ENCODE peak calls at places on chromosomes 11 and 22, in five cellular contexts. One of them, this sample, is unnamed.

GRCh38 chr11:118306556-118306955 is 2.0 kb downstream of the CD3E start:
- DNase-seq in neuronal stem cell: no peak
- DNase-seq in H1: no peak
- DNase-seq in IMR-90: no peak
- DNase-seq in H9: no peak
- DNase-seq in this sample: no peak

GRCh38 chr11:10844816-10845215 is 13.0 kb downstream of the ZBED5 start:
- DNase-seq in IMR-90: no peak
- DNase-seq in H9: no peak
- DNase-seq in H1: no peak
- DNase-seq in neuronal stem cell: no peak
- DNase-seq in this sample: no peak

GRCh38 chr11:27020736-27021135 is 19.9 kb upstream of the BBOX1 start:
- DNase-seq in H9: no peak
- DNase-seq in H1: no peak
- DNase-seq in IMR-90: no peak
- DNase-seq in neuronal stem cell: no peak
- DNase-seq in this sample: no peak

GRCh38 chr22:23055448-23056179 is 14.7 kb upstream of the GNAZ start:
- DNase-seq in IMR-90: no peak
- DNase-seq in neuronal stem cell: no peak
- DNase-seq in H9: peak
- DNase-seq in H1: peak
- DNase-seq in this sample: no peak

GRCh38 chr11:86710936-86711335 is 38.5 kb upstream of the ME3 start:
- DNase-seq in H9: no peak
- DNase-seq in IMR-90: no peak
- DNase-seq in H1: no peak
- DNase-seq in neuronal stem cell: no peak
- DNase-seq in this sample: no peak

GRCh38 chr11:133937468-133937867 is 19.3 kb downstream of the IGSF9B start:
- DNase-seq in neuronal stem cell: no peak
- DNase-seq in H9: no peak
- DNase-seq in IMR-90: no peak
- DNase-seq in H1: no peak
- DNase-seq in this sample: no peak

GRCh38 chr22:21764038-21764804 is 28.6 kb upstream of the YPEL1 start:
- DNase-seq in H1: no peak
- DNase-seq in IMR-90: no peak
- DNase-seq in H9: no peak
- DNase-seq in neuronal stem cell: no peak
- DNase-seq in this sample: no peak

GRCh38 chr11:125287467-125288232 is 123.1 kb downstream of the PKNOX2 start:
- DNase-seq in IMR-90: peak
- DNase-seq in H1: no peak
- DNase-seq in H9: no peak
- DNase-seq in neuronal stem cell: no peak
- DNase-seq in this sample: no peak

GRCh38 chr11:69229521-69229920 is 64.4 kb upstream of the MYEOV start:
- DNase-seq in H1: no peak
- DNase-seq in neuronal stem cell: no peak
- DNase-seq in H9: no peak
- DNase-seq in IMR-90: no peak
- DNase-seq in this sample: no peak

GRCh38 chr11:86577663-86578636 is 94.5 kb downstream of the ME3 start:
- DNase-seq in neuronal stem cell: no peak
- DNase-seq in H9: no peak
- DNase-seq in IMR-90: peak
- DNase-seq in H1: no peak
- DNase-seq in this sample: no peak

GRCh38 chr11:102760355-102761035 is 19.9 kb downstream of the MMP10 start:
- DNase-seq in H1: no peak
- DNase-seq in neuronal stem cell: no peak
- DNase-seq in H9: no peak
- DNase-seq in IMR-90: peak
- DNase-seq in this sample: peak

GRCh38 chr11:44608654-44609027 is 43.2 kb downstream of the CD82 start:
- DNase-seq in H1: no peak
- DNase-seq in IMR-90: no peak
- DNase-seq in H9: no peak
- DNase-seq in neuronal stem cell: no peak
- DNase-seq in this sample: no peak

GRCh38 chr11:26243426-26243825 is 88.5 kb upstream of the ANO3 start:
- DNase-seq in IMR-90: peak
- DNase-seq in H9: no peak
- DNase-seq in H1: no peak
- DNase-seq in neuronal stem cell: no peak
- DNase-seq in this sample: peak

GRCh38 chr11:2525166-2525861 is 80.5 kb downstream of the KCNQ1 start:
- DNase-seq in IMR-90: no peak
- DNase-seq in H9: peak
- DNase-seq in neuronal stem cell: no peak
- DNase-seq in H1: no peak
- DNase-seq in this sample: no peak

GRCh38 chr11:43486141-43486540 is 127.4 kb downstream of the TTC17 start:
- DNase-seq in H9: no peak
- DNase-seq in neuronal stem cell: no peak
- DNase-seq in IMR-90: peak
- DNase-seq in H1: no peak
- DNase-seq in this sample: no peak

GRCh38 chr11:11415786-11416390 is 62.8 kb upstream of the CSNK2A3 start:
- DNase-seq in H1: no peak
- DNase-seq in neuronal stem cell: no peak
- DNase-seq in IMR-90: no peak
- DNase-seq in H9: no peak
- DNase-seq in this sample: no peak

GRCh38 chr11:59845399-59845798 is at the start of gene CBLIF:
- DNase-seq in H1: no peak
- DNase-seq in IMR-90: no peak
- DNase-seq in H9: no peak
- DNase-seq in neuronal stem cell: no peak
- DNase-seq in this sample: no peak

GRCh38 chr11:76653674-76654309 is 16.8 kb downstream of the LRRC32 start:
- DNase-seq in IMR-90: peak
- DNase-seq in H1: no peak
- DNase-seq in H9: peak
- DNase-seq in neuronal stem cell: no peak
- DNase-seq in this sample: no peak

GRCh38 chr22:40200795-40201194 is 23.1 kb downstream of the TNRC6B start:
- DNase-seq in H1: no peak
- DNase-seq in neuronal stem cell: no peak
- DNase-seq in H9: no peak
- DNase-seq in IMR-90: no peak
- DNase-seq in this sample: no peak

GRCh38 chr11:21475276-21475675 is 717.6 kb upstream of the ANO5 start:
- DNase-seq in IMR-90: no peak
- DNase-seq in H9: no peak
- DNase-seq in neuronal stem cell: no peak
- DNase-seq in H1: no peak
- DNase-seq in this sample: no peak

GRCh38 chr11:75398906-75399305 is 412 bp upstream of the RPS3 start:
- DNase-seq in neuronal stem cell: no peak
- DNase-seq in IMR-90: no peak
- DNase-seq in H9: no peak
- DNase-seq in H1: no peak
- DNase-seq in this sample: no peak

GRCh38 chr11:101336155-101336554 is 206.5 kb upstream of the PGR start:
- DNase-seq in IMR-90: no peak
- DNase-seq in H1: no peak
- DNase-seq in neuronal stem cell: no peak
- DNase-seq in H9: no peak
- DNase-seq in this sample: no peak

GRCh38 chr11:131998020-131998419 is 627.6 kb downstream of the NTM start:
- DNase-seq in neuronal stem cell: no peak
- DNase-seq in H9: no peak
- DNase-seq in H1: no peak
- DNase-seq in IMR-90: no peak
- DNase-seq in this sample: no peak

GRCh38 chr22:42879371-42880021 is 22.4 kb upstream of the ARFGAP3 start:
- DNase-seq in IMR-90: no peak
- DNase-seq in H1: no peak
- DNase-seq in neuronal stem cell: no peak
- DNase-seq in H9: no peak
- DNase-seq in this sample: no peak

GRCh38 chr11:2169626-2170570 is 1.7 kb downstream of the TH start:
- DNase-seq in H9: no peak
- DNase-seq in IMR-90: no peak
- DNase-seq in H1: no peak
- DNase-seq in neuronal stem cell: no peak
- DNase-seq in this sample: no peak

DNA sequence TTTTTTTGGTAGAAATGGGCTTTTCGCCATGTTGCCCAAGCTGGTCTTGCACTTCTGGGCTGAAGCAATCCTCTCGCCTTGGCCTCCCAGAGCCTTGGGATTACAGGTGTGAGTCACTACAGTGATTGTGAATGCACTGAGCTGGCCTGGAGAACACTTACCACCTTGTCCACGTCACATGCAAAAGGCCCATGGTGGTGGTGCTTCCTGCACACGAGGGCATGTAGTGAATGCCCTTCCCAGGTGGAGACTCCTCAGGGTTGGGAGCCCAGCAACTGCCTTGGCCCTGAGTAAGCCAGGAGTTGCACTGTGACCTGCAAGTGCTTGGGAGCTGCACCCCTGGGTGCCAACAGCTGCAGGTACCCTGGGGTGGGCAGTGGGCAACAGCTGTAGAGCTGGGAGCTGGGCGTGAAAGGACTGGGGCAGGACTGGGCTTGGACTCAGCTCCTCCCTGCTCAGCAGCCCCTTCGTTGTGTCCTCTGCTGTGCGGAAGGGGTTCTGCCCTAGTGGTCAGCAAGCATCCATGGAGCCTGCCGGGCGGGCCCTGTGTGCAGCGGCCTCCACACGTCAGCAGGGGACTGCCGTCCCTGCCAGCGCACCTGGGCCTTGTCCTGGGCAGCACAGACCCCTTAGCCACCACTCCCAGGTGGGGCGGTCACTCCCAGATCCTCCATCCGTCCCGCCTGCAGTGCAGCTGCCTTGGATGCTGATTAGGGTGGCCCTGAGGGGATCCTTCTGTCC is 9.3 kb upstream of the ADORA2A start:
- DNase-seq in H1: no peak
- DNase-seq in neuronal stem cell: no peak
- DNase-seq in H9: no peak
- DNase-seq in IMR-90: peak
- DNase-seq in this sample: peak
- H3K4me2 ChIP-seq in H1: no peak
- H3K4me2 ChIP-seq in neuronal stem cell: no peak
- H3K4me2 ChIP-seq in H9: no peak
- H3K4me2 ChIP-seq in IMR-90: no peak
- H3K4me2 ChIP-seq in this sample: no peak

DNA sequence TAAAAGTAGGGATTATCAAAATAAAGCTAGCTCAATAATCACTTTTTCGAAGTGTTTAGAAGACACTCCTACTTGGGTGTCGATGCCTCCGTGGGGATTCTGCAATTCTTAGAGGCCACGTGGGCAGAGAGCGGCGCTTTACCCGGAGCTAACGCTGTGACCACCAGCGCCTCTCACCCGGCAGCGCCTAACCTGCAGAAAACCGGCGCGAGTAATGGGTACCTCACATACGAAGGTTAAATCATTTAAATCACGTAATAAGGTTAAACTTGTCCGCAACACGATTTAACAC is 547 bp downstream of the TAF1D start:
- DNase-seq in H9: no peak
- DNase-seq in H1: no peak
- DNase-seq in neuronal stem cell: peak
- DNase-seq in IMR-90: peak
- DNase-seq in this sample: peak
- H3K14ac ChIP-seq in H9: peak
- H3K14ac ChIP-seq in H1: no peak
- H3K14ac ChIP-seq in neuronal stem cell: no peak
- H3K14ac ChIP-seq in IMR-90: peak
- H3K14ac ChIP-seq in this sample: peak

DNA sequence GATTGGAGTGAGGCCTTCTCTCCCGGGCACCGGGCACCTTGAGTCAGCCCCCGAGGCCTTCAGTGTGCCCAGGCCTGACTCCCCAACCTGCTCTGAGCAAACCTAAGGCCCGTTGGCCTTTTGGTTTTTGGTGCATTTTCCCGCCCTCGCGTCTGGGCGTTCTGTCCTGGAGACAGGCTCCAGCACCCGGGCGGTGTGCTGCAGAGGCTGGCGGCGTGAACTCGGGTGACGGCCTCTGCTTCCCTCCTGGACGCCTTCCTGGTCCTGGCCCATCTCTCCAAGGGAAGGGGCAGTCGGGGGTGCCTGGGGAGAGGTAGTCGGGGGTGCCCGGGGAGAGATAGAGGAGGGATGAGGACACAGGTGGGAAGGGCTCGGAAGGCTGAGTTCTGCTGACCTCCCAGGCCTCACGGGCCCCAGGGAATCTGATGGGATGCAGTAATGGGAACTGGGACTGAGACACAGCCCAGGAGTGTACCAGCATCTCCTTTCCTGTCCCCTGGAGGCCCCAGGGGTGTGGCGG is 1326.4 kb downstream of the BRD1 start:
- DNase-seq in H9: no peak
- DNase-seq in IMR-90: no peak
- DNase-seq in H1: no peak
- DNase-seq in neuronal stem cell: no peak
- DNase-seq in this sample: no peak
- H3K23ac ChIP-seq in H9: no peak
- H3K23ac ChIP-seq in IMR-90: no peak
- H3K23ac ChIP-seq in H1: no peak
- H3K23ac ChIP-seq in neuronal stem cell: no peak
- H3K23ac ChIP-seq in this sample: no peak

GRCh38 chr22:46731246-46732040 is 6.6 kb downstream of the CERK start:
- DNase-seq in IMR-90: no peak
- DNase-seq in neuronal stem cell: no peak
- DNase-seq in H1: peak
- DNase-seq in H9: peak
- DNase-seq in this sample: no peak
- H3K4me2 ChIP-seq in IMR-90: no peak
- H3K4me2 ChIP-seq in neuronal stem cell: no peak
- H3K4me2 ChIP-seq in H1: peak
- H3K4me2 ChIP-seq in H9: no peak
- H3K4me2 ChIP-seq in this sample: no peak

GRCh38 chr22:20115691-20116375 is at the start of gene RANBP1:
- DNase-seq in IMR-90: no peak
- DNase-seq in H1: no peak
- DNase-seq in H9: no peak
- DNase-seq in neuronal stem cell: no peak
- DNase-seq in this sample: no peak
- H3K14ac ChIP-seq in IMR-90: peak
- H3K14ac ChIP-seq in H1: no peak
- H3K14ac ChIP-seq in H9: peak
- H3K14ac ChIP-seq in neuronal stem cell: peak
- H3K14ac ChIP-seq in this sample: peak

GRCh38 chr22:49664891-49665290 is 162.8 kb downstream of the BRD1 start:
- DNase-seq in H1: no peak
- DNase-seq in H9: peak
- DNase-seq in IMR-90: no peak
- DNase-seq in neuronal stem cell: no peak
- DNase-seq in this sample: no peak

GRCh38 chr22:49662681-49663080 is 165.0 kb downstream of the BRD1 start:
- DNase-seq in IMR-90: no peak
- DNase-seq in H1: peak
- DNase-seq in neuronal stem cell: no peak
- DNase-seq in H9: peak
- DNase-seq in this sample: no peak

GRCh38 chr22:49663823-49664222 is 163.8 kb downstream of the BRD1 start:
- DNase-seq in IMR-90: no peak
- DNase-seq in H9: peak
- DNase-seq in H1: peak
- DNase-seq in neuronal stem cell: no peak
- DNase-seq in this sample: no peak

GRCh38 chr22:49664371-49664881 is 163.2 kb downstream of the BRD1 start:
- DNase-seq in IMR-90: no peak
- DNase-seq in H9: peak
- DNase-seq in H1: peak
- DNase-seq in neuronal stem cell: no peak
- DNase-seq in this sample: no peak

GRCh38 chr22:49663311-49663711 is 164.4 kb downstream of the BRD1 start:
- DNase-seq in H1: no peak
- DNase-seq in H9: no peak
- DNase-seq in IMR-90: no peak
- DNase-seq in neuronal stem cell: no peak
- DNase-seq in this sample: no peak
- H3K23ac ChIP-seq in H1: no peak
- H3K23ac ChIP-seq in H9: no peak
- H3K23ac ChIP-seq in IMR-90: no peak
- H3K23ac ChIP-seq in neuronal stem cell: no peak
- H3K23ac ChIP-seq in this sample: no peak